ENCODE peak calls at places on chromosomes 4 and X, in four cellular contexts. U is HCT116, V is K562, H is HepG2. Y is an unnamed sample.

GRCh38 chr4:141417387-141417786 is 196.7 kb downstream of the ZNF330 start:
- DNase-seq in U (no peak), H (no peak), V (no peak), Y (no peak)

GRCh38 chrX:41491267-41492004 is 44.3 kb downstream of the NYX start:
- DNase-seq in U (peak), V (no peak), H (no peak), Y (peak)

GRCh38 chrX:46573896-46574336 is 351 bp downstream of the CHST7 start:
- DNase-seq in H (peak), V (no peak), U (no peak), Y (no peak)

GRCh38 chr4:98261291-98262271 is at the start of gene RAP1GDS1:
- DNase-seq in V (peak), U (peak), H (peak), Y (no peak)

GRCh38 chrX:29530520-29530919 is 684.8 kb upstream of the MAGEB2 start:
- DNase-seq in H (no peak), U (no peak), V (no peak), Y (no peak)

GRCh38 chr4:87420431-87420830 is 1.9 kb upstream of the NUDT9 start:
- DNase-seq in H (no peak), U (no peak), V (no peak), Y (no peak)

GRCh38 chr4:177427097-177427665 is 15.1 kb downstream of the AGA start:
- DNase-seq in U (no peak), H (no peak), V (no peak), Y (no peak)

GRCh38 chr4:128904821-128905220 is 95.3 kb downstream of the JADE1 start:
- DNase-seq in U (no peak), V (no peak), H (no peak), Y (no peak)

GRCh38 chrX:138886769-138887168 is 175.3 kb upstream of the FGF13 start:
- DNase-seq in H (peak), V (no peak), U (no peak), Y (no peak)

GRCh38 chrX:94288972-94289371 is 615.0 kb downstream of the FAM133A start:
- DNase-seq in V (no peak), H (no peak), U (no peak), Y (no peak)

GRCh38 chr4:158811704-158812103 is 42.9 kb downstream of the FNIP2 start:
- DNase-seq in U (no peak), V (peak), H (no peak), Y (no peak)

GRCh38 chr4:157885785-157886184 is 287.0 kb downstream of the GASK1B start:
- DNase-seq in V (no peak), H (no peak), U (no peak), Y (no peak)

GRCh38 chrX:134949271-134949670 is 41.5 kb upstream of the SMIM10 start:
- DNase-seq in H (peak), V (no peak), U (peak), Y (no peak)

GRCh38 chrX:109535578-109535977 is 1.1 kb upstream of the NXT2 start:
- DNase-seq in U (no peak), V (no peak), H (no peak), Y (no peak)

GRCh38 chrX:7062276-7062675 is 85.2 kb upstream of the STS start:
- DNase-seq in V (peak), H (no peak), U (no peak), Y (no peak)

GRCh38 chrX:11886745-11887144 is 128.7 kb downstream of the MSL3 start:
- DNase-seq in U (no peak), V (no peak), H (no peak), Y (no peak)

GRCh38 chr4:52837716-52838558 is 24.2 kb upstream of the RASL11B start:
- DNase-seq in H (peak), U (no peak), V (no peak), Y (no peak)

GRCh38 chrX:55579115-55579514 is 44.1 kb upstream of the FOXR2 start:
- DNase-seq in H (no peak), U (no peak), V (no peak), Y (no peak)

GRCh38 chrX:2664497-2664896 is 26.6 kb upstream of the CD99 start:
- DNase-seq in U (no peak), H (no peak), V (no peak), Y (no peak)

GRCh38 chrX:153828723-153829548 is 1.4 kb downstream of the PDZD4 start:
- DNase-seq in H (peak), U (no peak), V (no peak), Y (no peak)

GRCh38 chr4:2511645-2512131 is 24.8 kb upstream of the FAM193A start:
- DNase-seq in V (no peak), H (no peak), U (no peak), Y (no peak)

GRCh38 chr4:1236103-1236641 is 12.8 kb downstream of the CTBP1 start:
- DNase-seq in U (no peak), V (no peak), H (no peak), Y (no peak)

GRCh38 chrX:8579602-8580001 is 115.0 kb downstream of the VCX3B start:
- DNase-seq in U (no peak), V (no peak), H (no peak), Y (no peak)

GRCh38 chr4:48470570-48470969 is 12.6 kb upstream of the SLC10A4 start:
- DNase-seq in U (no peak), V (no peak), H (no peak), Y (no peak)

GRCh38 chr4:119041951-119042560 is 93.6 kb upstream of the MYOZ2 start:
- DNase-seq in U (peak), V (peak), H (peak), Y (peak)

DNA sequence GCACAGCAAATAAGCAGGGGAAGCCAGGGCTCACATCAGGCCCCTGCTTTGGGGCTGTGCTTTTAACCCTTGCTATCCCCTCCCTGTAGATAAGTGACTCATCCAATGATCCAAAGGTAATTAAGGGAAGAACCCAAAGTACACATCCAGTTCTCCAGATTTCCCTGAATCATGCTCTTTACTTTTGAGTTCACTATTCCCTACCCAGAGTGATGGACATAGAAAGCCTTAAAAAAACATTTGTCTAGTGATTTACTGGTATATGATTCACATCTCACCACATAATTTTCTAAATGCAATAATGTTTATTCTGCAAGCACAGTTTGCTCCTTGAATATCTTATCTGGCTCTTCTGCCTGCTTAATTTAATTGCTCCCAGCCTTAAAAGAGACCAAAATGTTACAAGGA is 136.2 kb downstream of the PPP3CA start:
- DNase-seq in H (peak), V (no peak), U (no peak), Y (no peak)
- TF ChIP-seq TCF7L2 in H (no peak), V (no peak), U (no peak), Y (no peak)

DNA sequence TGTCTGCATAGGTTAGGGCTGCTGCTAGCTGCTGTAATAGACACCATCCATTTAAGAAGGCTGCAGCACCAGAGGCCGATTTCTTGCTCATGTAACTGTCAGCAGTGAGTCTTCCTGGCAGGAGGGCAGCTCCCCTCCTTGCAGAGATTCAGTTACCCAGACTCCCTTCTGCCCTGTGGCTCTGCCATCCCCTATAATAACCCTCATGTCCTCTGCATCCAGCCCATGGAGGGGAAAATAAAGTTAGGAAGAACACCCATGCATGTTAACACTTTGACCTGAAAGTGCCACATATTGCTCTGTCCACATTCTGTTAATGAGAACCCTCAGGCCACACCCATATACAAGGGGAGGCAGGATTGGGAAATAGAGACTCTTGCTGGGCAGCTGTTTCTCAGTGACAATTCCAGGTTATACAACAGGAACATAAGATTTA is 5.4 kb downstream of the STBD1 start:
- DNase-seq in U (no peak), V (no peak), H (no peak), Y (no peak)
- TF ChIP-seq REST in U (no peak), V (no peak), H (no peak), Y (no peak)

DNA sequence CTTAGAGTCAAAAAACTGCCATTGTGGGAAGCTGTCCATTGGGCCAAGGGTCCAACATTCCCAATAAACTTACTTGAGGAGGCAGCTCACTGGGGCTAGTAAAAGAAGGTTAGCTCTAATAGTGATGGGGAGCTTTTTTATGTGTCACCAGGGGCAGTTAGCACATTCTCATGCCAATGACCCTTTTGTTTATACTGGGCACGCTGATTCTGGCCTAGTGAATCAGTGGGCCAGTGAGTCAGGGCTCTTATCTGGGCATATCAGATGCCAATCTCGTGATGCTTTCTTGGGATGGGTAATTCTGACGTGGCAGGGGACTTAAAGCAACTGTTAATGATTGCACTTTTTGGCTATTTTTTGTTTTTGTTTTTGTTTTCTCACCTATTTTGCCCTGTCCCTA is 27.8 kb downstream of the TCEAL1 start:
- DNase-seq in V (no peak), H (no peak), U (peak), Y (peak)
- TF ChIP-seq TCF7L2 in V (no peak), H (no peak), U (no peak), Y (peak)

GRCh38 chr4:94368459-94368858 is 25.8 kb upstream of the HPGDS start:
- DNase-seq in U (no peak), H (no peak), V (no peak), Y (no peak)
- TF ChIP-seq REST in U (no peak), H (no peak), V (no peak), Y (no peak)

GRCh38 chrX:53223955-53224859 is 800 bp downstream of the KDM5C start:
- DNase-seq in H (peak), V (no peak), U (peak), Y (peak)

GRCh38 chrX:53227224-53227765 is 2.3 kb upstream of the KDM5C start:
- DNase-seq in U (no peak), V (no peak), H (no peak), Y (no peak)

GRCh38 chrX:53224860-53225797 is at the start of gene KDM5C:
- DNase-seq in U (peak), H (peak), V (peak), Y (peak)

DNA sequence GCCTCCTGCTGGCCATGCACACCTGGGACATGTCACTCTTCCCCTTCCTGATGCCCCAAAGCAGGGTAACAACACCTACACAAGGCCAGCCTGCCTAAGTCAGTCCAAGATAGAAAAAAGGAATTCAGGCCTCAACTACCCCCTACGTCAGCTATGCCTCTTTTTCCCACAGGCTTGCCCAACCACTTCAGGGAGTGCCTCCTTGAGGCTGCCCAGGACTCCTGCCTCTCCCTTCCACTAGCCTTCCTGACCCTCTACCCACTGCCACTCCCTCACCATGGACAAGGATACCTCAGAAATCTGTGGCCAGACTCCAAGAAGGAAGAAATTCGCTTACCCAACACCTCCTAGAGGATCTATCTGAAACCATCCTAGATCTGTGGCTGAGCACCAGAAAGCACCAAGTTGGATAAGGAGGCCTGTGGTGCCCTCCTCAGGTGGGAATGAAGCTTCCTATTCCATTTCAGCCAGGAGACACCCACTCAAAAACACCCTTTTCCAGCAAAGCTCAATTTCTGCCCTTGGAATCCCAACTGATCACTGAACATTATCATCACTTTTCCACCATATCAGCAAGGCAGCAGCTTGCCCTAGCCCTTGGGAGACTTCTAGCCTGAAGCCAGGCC is 1.8 kb downstream of the KDM5C start:
- DNase-seq in U (no peak), V (peak), H (no peak), Y (no peak)
- TF ChIP-seq TCF7L2 in U (no peak), V (no peak), H (no peak), Y (no peak)

DNA sequence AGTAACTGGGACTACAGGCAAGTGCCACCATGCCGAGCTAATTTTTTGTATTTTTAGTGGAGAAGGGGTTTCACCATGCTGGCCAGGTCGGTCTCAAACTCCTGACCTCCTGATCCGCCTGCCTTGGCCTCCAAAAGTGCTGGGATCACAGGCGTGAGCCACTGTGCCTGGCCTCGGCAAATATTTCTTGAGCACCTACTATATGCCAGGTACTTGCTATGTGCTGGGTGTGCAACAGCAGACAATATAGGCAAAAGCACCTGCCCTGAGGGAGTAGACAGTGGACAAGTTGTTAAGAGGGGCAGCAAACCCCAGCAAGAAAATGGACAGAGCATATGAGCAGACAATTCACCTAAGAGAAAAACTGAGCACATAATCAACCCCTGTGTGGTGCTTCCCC is 51.0 kb upstream of the CDKN2AIP start:
- DNase-seq in V (no peak), H (no peak), U (no peak), Y (no peak)
- TF ChIP-seq REST in V (no peak), H (no peak), U (no peak), Y (no peak)

Y was measured in Panc1.